ENCODE peak calls at places on chromosomes 5 and 9, in five cellular contexts. J is mesenchymal stem cell, Q is islet precursor cell, T is lung microvascular endothelial cell, L is fibroblast of the aortic adventitia. O is an unnamed sample.

GRCh38 chr5:138790684-138791083 is 37.5 kb downstream of the CTNNA1 start:
- DNase-seq in J (peak; percentile 57), Q (no peak), T (no peak), L (no peak), O (no peak)

GRCh38 chr5:177457239-177458121 is 10.9 kb downstream of the PRR7 start:
- DNase-seq in J (peak; percentile 99), Q (peak; percentile 98), T (peak; percentile 98), L (peak; percentile 95), O (peak; percentile 85)

GRCh38 chr5:6311568-6312501 is 66.5 kb downstream of the MED10 start:
- DNase-seq in J (no peak), Q (no peak), T (no peak), L (no peak), O (no peak)

GRCh38 chr5:543351-543750 is 19.1 kb upstream of the SLC9A3 start:
- DNase-seq in J (no peak), Q (no peak), T (no peak), L (no peak), O (no peak)

GRCh38 chr5:176671890-176672615 is 24.8 kb downstream of the TSPAN17 start:
- DNase-seq in J (no peak), Q (no peak), T (no peak), L (no peak), O (no peak)

GRCh38 chr5:149732500-149733128 is 2.5 kb downstream of the PPARGC1B start:
- DNase-seq in J (peak; percentile 46), Q (no peak), T (no peak), L (no peak), O (no peak)

GRCh38 chr9:126151671-126152050 is 175.0 kb upstream of the MVB12B start:
- DNase-seq in J (peak; percentile 15), Q (peak; percentile 59), T (no peak), L (no peak), O (no peak)

GRCh38 chr5:149957855-149958254 is 2.7 kb upstream of the SLC26A2 start:
- DNase-seq in J (no peak), Q (peak; percentile 46), T (no peak), L (no peak), O (no peak)

GRCh38 chr9:96495341-96495740 is 45.4 kb downstream of the HABP4 start:
- DNase-seq in J (peak; percentile 93), Q (no peak), T (no peak), L (peak; percentile 76), O (no peak)

GRCh38 chr5:97666767-97667166 is 483.7 kb upstream of the RIOK2 start:
- DNase-seq in J (no peak), Q (no peak), T (no peak), L (no peak), O (no peak)

GRCh38 chr9:10045598-10045997 is 567.2 kb downstream of the PTPRD start:
- DNase-seq in J (peak; percentile 47), Q (no peak), T (peak; percentile 61), L (peak; percentile 48), O (no peak)

GRCh38 chr5:136769900-136770684 is 404.7 kb upstream of the TRPC7 start:
- DNase-seq in J (peak; percentile 72), Q (peak; percentile 89), T (peak; percentile 68), L (peak; percentile 77), O (peak; percentile 32)

GRCh38 chr5:93603191-93603590 is 20.2 kb downstream of the NR2F1 start:
- DNase-seq in J (no peak), Q (no peak), T (no peak), L (no peak), O (no peak)

GRCh38 chr5:32505718-32506117 is 61.2 kb upstream of the ZFR start:
- DNase-seq in J (peak; percentile 57), Q (peak; percentile 55), T (peak; percentile 10), L (peak; percentile 91), O (no peak)

GRCh38 chr5:94893404-94894145 is 275.1 kb downstream of the SLF1 start:
- DNase-seq in J (peak; percentile 11), Q (no peak), T (peak; percentile 8), L (peak; percentile 38), O (no peak)

GRCh38 chr9:92767078-92768054 is 2.7 kb upstream of the BICD2 start:
- DNase-seq in J (no peak), Q (no peak), T (no peak), L (no peak), O (no peak)

GRCh38 chr5:87081511-87082372 is 185.9 kb upstream of the RASA1 start:
- DNase-seq in J (no peak), Q (no peak), T (peak; percentile 23), L (no peak), O (peak; percentile 9)

GRCh38 chr5:149135536-149136201 is 5.6 kb upstream of the ABLIM3 start:
- DNase-seq in J (peak; percentile 88), Q (no peak), T (peak; percentile 96), L (peak; percentile 35), O (no peak)

GRCh38 chr5:121526908-121527307 is 324.8 kb upstream of the FTMT start:
- DNase-seq in J (no peak), Q (no peak), T (no peak), L (no peak), O (no peak)

GRCh38 chr5:95958308-95959014 is 3.2 kb downstream of the ELL2 start:
- DNase-seq in J (peak; percentile 46), Q (no peak), T (no peak), L (no peak), O (no peak)

GRCh38 chr9:133142657-133143592 is 20.8 kb downstream of the GBGT1 start:
- DNase-seq in J (no peak), Q (peak; percentile 76), T (no peak), L (no peak), O (no peak)

GRCh38 chr5:125433457-125433856 is 687.0 kb upstream of the ZNF608 start:
- DNase-seq in J (no peak), Q (no peak), T (no peak), L (no peak), O (no peak)

GRCh38 chr5:94409440-94409839 is 209.0 kb downstream of the KIAA0825 start:
- DNase-seq in J (no peak), Q (no peak), T (no peak), L (no peak), O (no peak)

GRCh38 chr9:120965344-120966004 is 38.9 kb upstream of the TRAF1 start:
- DNase-seq in J (no peak), Q (no peak), T (no peak), L (no peak), O (no peak)

GRCh38 chr5:150317048-150318003 is 14.6 kb upstream of the ARSI start:
- DNase-seq in J (peak; percentile 98), Q (peak; percentile 100), T (peak; percentile 46), L (peak; percentile 79), O (no peak)

GRCh38 chr9:98118640-98119601 is at the start of gene TRIM14:
- DNase-seq in J (peak; percentile 75), Q (peak; percentile 85), T (peak; percentile 54), L (peak; percentile 19), O (peak; percentile 57)

GRCh38 chr9:126754436-126755324 is 50.2 kb upstream of the ZBTB43 start:
- DNase-seq in J (no peak), Q (no peak), T (no peak), L (no peak), O (no peak)

GRCh38 chr5:1139366-1139765 is 27.5 kb upstream of the SLC12A7 start:
- DNase-seq in J (no peak), Q (no peak), T (no peak), L (no peak), O (no peak)

GRCh38 chr5:139758510-139759036 is 37.0 kb upstream of the PSD2 start:
- DNase-seq in J (no peak), Q (no peak), T (no peak), L (no peak), O (no peak)

GRCh38 chr5:35461530-35461929 is 156.1 kb upstream of the SPEF2 start:
- DNase-seq in J (no peak), Q (no peak), T (no peak), L (no peak), O (no peak)

GRCh38 chr9:79001012-79001411 is 570.8 kb upstream of the TLE4 start:
- DNase-seq in J (no peak), Q (no peak), T (no peak), L (no peak), O (no peak)

GRCh38 chr9:86854898-86855523 is 92.3 kb downstream of the GAS1 start:
- DNase-seq in J (peak; percentile 42), Q (peak; percentile 93), T (no peak), L (peak; percentile 77), O (no peak)

GRCh38 chr9:7055201-7055903 is 297.6 kb downstream of the KDM4C start:
- DNase-seq in J (no peak), Q (no peak), T (no peak), L (peak; percentile 12), O (no peak)

GRCh38 chr5:175826980-175827379 is 44.4 kb upstream of the CPLX2 start:
- DNase-seq in J (no peak), Q (no peak), T (no peak), L (no peak), O (no peak)

O was measured in GM18507.